ENCODE peak calls at places on chromosomes 13 and 19, in eight cellular contexts. V is AG09319, Y is AG09309, R is tibial artery, D is dorsolateral prefrontal cortex, W is Peyer's patch, F is cardiac muscle cell, E is adrenal gland. G is an unnamed sample.

GRCh38 chr19:30630289-30631034 is 258.3 kb downstream of the ZNF536 start:
- DNase-seq in V (no peak), Y (no peak), R (no peak), D (peak; percentile 27), W (no peak), F (no peak), E (no peak), G (no peak)

GRCh38 chr13:49265822-49266221 is 18.1 kb downstream of the CDADC1 start:
- DNase-seq in V (no peak), Y (no peak), R (no peak), D (no peak), W (no peak), F (no peak), E (no peak), G (no peak)

GRCh38 chr19:35019144-35019543 is 11.1 kb upstream of the SCN1B start:
- DNase-seq in V (no peak), Y (no peak), R (no peak), D (no peak), W (no peak), F (no peak), E (no peak), G (no peak)

GRCh38 chr19:3193256-3194062 is 7.7 kb downstream of the NCLN start:
- DNase-seq in V (no peak), Y (no peak), R (no peak), D (no peak), W (no peak), F (no peak), E (no peak), G (no peak)

GRCh38 chr13:30346159-30346788 is 38.9 kb upstream of the KATNAL1 start:
- DNase-seq in V (no peak), Y (no peak), R (no peak), D (no peak), W (peak; percentile 93), F (no peak), E (no peak), G (no peak)

GRCh38 chr19:10104665-10105221 is 1.4 kb upstream of the PPAN start:
- DNase-seq in V (no peak), Y (no peak), R (no peak), D (no peak), W (peak; percentile 86), F (no peak), E (no peak), G (no peak)

GRCh38 chr13:41864658-41865057 is 96.3 kb downstream of the VWA8 start:
- DNase-seq in V (no peak), Y (no peak), R (no peak), D (no peak), W (no peak), F (peak; percentile 74), E (no peak), G (no peak)

GRCh38 chr19:17963936-17964691 is 2.8 kb upstream of the KCNN1 start:
- DNase-seq in V (no peak), Y (no peak), R (no peak), D (no peak), W (no peak), F (no peak), E (no peak), G (no peak)

GRCh38 chr13:90696656-90697055 is 650.8 kb upstream of the MIR17HG start:
- DNase-seq in V (no peak), Y (no peak), R (no peak), D (no peak), W (no peak), F (peak; percentile 20), E (no peak), G (no peak)

GRCh38 chr13:91698767-91699166 is 300.3 kb downstream of the GPC5 start:
- DNase-seq in V (no peak), Y (no peak), R (no peak), D (no peak), W (no peak), F (no peak), E (no peak), G (no peak)

GRCh38 chr19:40609561-40610395 is 8.6 kb downstream of the LTBP4 start:
- DNase-seq in V (peak; percentile 81), Y (no peak), R (peak; percentile 93), D (no peak), W (peak; percentile 96), F (peak; percentile 70), E (peak; percentile 97), G (peak; percentile 75)

GRCh38 chr19:5973867-5974635 is 3.9 kb downstream of the RANBP3 start:
- DNase-seq in V (no peak), Y (no peak), R (no peak), D (no peak), W (no peak), F (no peak), E (no peak), G (no peak)

GRCh38 chr13:104975272-104975671 is 1560.2 kb downstream of the EFNB2 start:
- DNase-seq in V (no peak), Y (no peak), R (no peak), D (no peak), W (no peak), F (no peak), E (no peak), G (no peak)

GRCh38 chr19:1855040-1855827 is 7.0 kb upstream of the REXO1 start:
- DNase-seq in V (peak; percentile 75), Y (no peak), R (peak; percentile 90), D (peak; percentile 40), W (peak; percentile 91), F (peak; percentile 91), E (peak; percentile 94), G (no peak)

GRCh38 chr19:44723952-44724319 is 24.6 kb upstream of the BCL3 start:
- DNase-seq in V (no peak), Y (no peak), R (peak; percentile 87), D (peak; percentile 50), W (peak; percentile 72), F (peak; percentile 88), E (peak; percentile 90), G (peak; percentile 38)

GRCh38 chr19:49161987-49162386 is 4.4 kb downstream of the TRPM4 start:
- DNase-seq in V (no peak), Y (no peak), R (no peak), D (no peak), W (no peak), F (no peak), E (no peak), G (no peak)

GRCh38 chr19:49168421-49168820 is 10.8 kb downstream of the TRPM4 start:
- DNase-seq in V (no peak), Y (no peak), R (no peak), D (no peak), W (no peak), F (no peak), E (no peak), G (no peak)

GRCh38 chr19:49167857-49168409 is 10.3 kb downstream of the TRPM4 start:
- DNase-seq in V (no peak), Y (no peak), R (no peak), D (no peak), W (no peak), F (no peak), E (no peak), G (no peak)

GRCh38 chr19:49165111-49165750 is 7.6 kb downstream of the TRPM4 start:
- DNase-seq in V (no peak), Y (no peak), R (peak; percentile 81), D (no peak), W (no peak), F (no peak), E (no peak), G (no peak)

GRCh38 chr19:49165865-49166301 is 8.3 kb downstream of the TRPM4 start:
- DNase-seq in V (no peak), Y (no peak), R (no peak), D (no peak), W (no peak), F (no peak), E (no peak), G (no peak)
- TF ChIP-seq CTCF in V (no peak), Y (no peak), R (no peak), D (no peak), W (no peak), F (no peak), E (no peak), G (no peak)

DNA sequence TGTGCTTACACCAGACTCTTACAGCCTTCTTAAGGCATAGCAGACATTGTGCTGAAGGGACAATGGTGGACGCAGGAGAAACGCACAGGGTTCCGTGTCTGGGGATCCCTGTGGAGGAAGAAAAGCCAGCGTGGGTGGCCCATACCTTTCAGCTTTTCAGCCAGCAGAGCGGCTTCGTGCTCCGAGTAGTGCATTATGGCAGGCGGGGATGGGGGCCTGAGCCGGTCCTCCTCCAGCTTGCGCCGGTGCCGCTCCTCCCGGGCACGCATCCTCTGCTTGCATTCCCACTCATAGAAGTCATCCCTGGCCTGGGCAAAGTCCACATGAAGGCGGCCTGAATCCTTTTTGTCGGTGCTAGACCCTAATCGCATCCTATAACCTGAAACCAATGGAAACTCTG is 332.4 kb downstream of the DNAJC15 start:
- DNase-seq in V (no peak), Y (no peak), R (no peak), D (no peak), W (no peak), F (no peak), E (no peak), G (no peak)
- TF ChIP-seq CTCF in V (no peak), Y (no peak), R (no peak), D (no peak), W (no peak), F (no peak), E (no peak), G (no peak)

DNA sequence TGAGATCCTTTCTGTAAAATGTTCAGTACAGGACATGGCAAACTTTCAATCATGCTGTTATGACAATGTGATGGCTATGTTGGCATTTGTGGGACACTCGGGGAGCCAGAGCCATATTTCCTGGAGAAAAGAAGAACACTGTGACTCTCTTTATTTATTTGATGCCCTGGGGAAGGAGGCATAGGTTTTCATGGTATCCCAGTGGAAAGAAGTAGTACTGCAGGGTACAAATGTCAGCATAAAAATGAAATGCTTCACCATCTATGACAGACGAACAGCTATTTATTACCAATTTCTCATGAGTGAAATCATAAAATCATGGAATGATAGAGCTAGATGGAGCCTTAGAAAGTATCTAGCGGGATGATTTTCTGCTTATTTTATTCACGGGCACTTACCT is 217.1 kb downstream of the COL4A1 start:
- DNase-seq in V (no peak), Y (no peak), R (no peak), D (no peak), W (no peak), F (no peak), E (no peak), G (no peak)
- TF ChIP-seq CTCF in V (no peak), Y (peak; percentile 34), R (no peak), D (no peak), W (no peak), F (peak; percentile 31), E (no peak), G (peak; percentile 28)

DNA sequence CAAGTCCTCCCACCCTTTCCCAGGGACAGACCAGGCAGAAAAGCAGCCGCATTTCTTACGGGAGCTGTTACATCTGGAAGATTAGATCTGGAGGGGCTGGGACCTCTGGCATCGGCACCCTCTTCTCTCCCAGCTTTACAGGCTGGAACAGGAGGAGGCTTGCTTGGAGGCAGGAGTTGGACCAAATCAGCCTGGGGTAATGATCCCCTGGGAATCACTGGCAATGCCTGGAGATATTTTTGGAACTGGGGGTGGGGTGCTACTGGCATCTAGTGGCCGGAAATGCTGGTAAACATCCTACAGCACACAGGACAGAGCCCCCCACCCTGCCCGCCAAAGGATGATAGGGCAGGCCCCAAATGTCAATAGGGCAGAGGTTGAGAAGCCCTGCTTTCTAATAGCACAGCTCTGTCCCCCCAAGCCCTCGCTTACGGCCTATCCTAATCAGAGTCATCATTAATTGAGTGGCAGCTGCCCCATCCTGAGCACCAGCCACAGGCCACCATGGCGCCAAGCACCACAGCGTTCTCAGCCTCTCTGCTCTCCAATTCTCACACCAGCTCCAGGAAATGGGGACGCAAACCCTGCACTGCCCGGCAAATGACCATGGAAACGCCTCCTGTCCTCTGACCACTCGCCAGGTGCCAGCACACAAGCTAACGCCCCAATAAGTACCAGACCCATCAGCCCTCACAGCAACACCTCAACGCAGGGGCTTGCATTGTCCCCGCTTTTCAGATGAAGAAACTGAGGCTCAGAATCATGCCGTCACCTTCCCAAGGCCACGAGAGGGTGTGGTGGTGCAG is 20.6 kb downstream of the LRRC4B start:
- DNase-seq in V (no peak), Y (no peak), R (no peak), D (no peak), W (no peak), F (no peak), E (no peak), G (no peak)
- TF ChIP-seq CTCF in V (no peak), Y (no peak), R (no peak), D (peak; percentile 31), W (no peak), F (no peak), E (no peak), G (no peak)